ENCODE peak calls at places on chromosomes 12 and 14, in seven cellular contexts. R is NCI-H1417, O is NCI-H1092, S is T-cell, H is fibroblast of the conjunctiva, Z is Calu3, Q is thyroid gland. L is an unnamed sample.

GRCh38 chr12:111180830-111181726 is 187.8 kb downstream of the PHETA1 start:
- DNase-seq in R (no peak), O (peak), S (no peak), H (peak), Z (no peak), Q (peak), L (no peak)

GRCh38 chr12:62562892-62563291 is 96.3 kb downstream of the MON2 start:
- DNase-seq in R (no peak), O (no peak), S (no peak), H (no peak), Z (no peak), Q (no peak), L (no peak)

GRCh38 chr12:14999421-15000047 is 26.7 kb downstream of the PDE6H start:
- DNase-seq in R (no peak), O (no peak), S (no peak), H (no peak), Z (no peak), Q (no peak), L (no peak)

GRCh38 chr12:15928870-15929571 is 17.9 kb downstream of the DERA start:
- DNase-seq in R (no peak), O (no peak), S (no peak), H (no peak), Z (no peak), Q (peak), L (no peak)

GRCh38 chr12:12582193-12582881 is 19.7 kb upstream of the DUSP16 start:
- DNase-seq in R (no peak), O (no peak), S (no peak), H (no peak), Z (no peak), Q (no peak), L (no peak)

GRCh38 chr12:98084391-98084790 is 431.0 kb upstream of the TMPO start:
- DNase-seq in R (no peak), O (no peak), S (no peak), H (no peak), Z (no peak), Q (no peak), L (no peak)

GRCh38 chr12:7498832-7499231 is 4.7 kb downstream of the CD163 start:
- DNase-seq in R (no peak), O (no peak), S (no peak), H (peak), Z (no peak), Q (no peak), L (peak)

GRCh38 chr12:105930612-105931011 is 208.1 kb downstream of the NUAK1 start:
- DNase-seq in R (no peak), O (no peak), S (no peak), H (no peak), Z (no peak), Q (no peak), L (no peak)

GRCh38 chr12:91327136-91327535 is 144.5 kb upstream of the DCN start:
- DNase-seq in R (no peak), O (no peak), S (no peak), H (peak), Z (no peak), Q (no peak), L (no peak)

GRCh38 chr14:23465261-23465660 is 4.2 kb upstream of the NGDN start:
- DNase-seq in R (no peak), O (no peak), S (no peak), H (no peak), Z (no peak), Q (no peak), L (no peak)

GRCh38 chr12:2813573-2814185 is 1.2 kb downstream of the ITFG2 start:
- DNase-seq in R (peak), O (peak), S (no peak), H (peak), Z (peak), Q (peak), L (no peak)

GRCh38 chr12:121781751-121782615 is 11.5 kb downstream of the RHOF start:
- DNase-seq in R (peak), O (no peak), S (no peak), H (no peak), Z (no peak), Q (peak), L (no peak)

GRCh38 chr12:119869720-119870119 is 7.4 kb downstream of the CIT start:
- DNase-seq in R (no peak), O (no peak), S (no peak), H (peak), Z (no peak), Q (no peak), L (peak)

L was measured in AG09319.